ENCODE peak calls at places on chromosome 11, in five cellular contexts. H is mesenchymal stem cell, A is lower lobe of right lung, D is IMR-90, M is SJSA1. Z is an unnamed sample.

GRCh38 chr11:9653871-9654270 is 10.0 kb upstream of the SWAP70 start:
- DNase-seq in H (no peak), A (no peak), D (no peak), M (no peak), Z (no peak)

GRCh38 chr11:111512296-111513239 is at the start of gene BTG4:
- DNase-seq in H (peak; percentile 51), A (peak; percentile 45), D (no peak), M (no peak), Z (peak; percentile 46)

GRCh38 chr11:58788355-58789023 is 56.0 kb downstream of the GLYATL2 start:
- DNase-seq in H (peak; percentile 47), A (no peak), D (peak; percentile 61), M (no peak), Z (peak; percentile 55)

GRCh38 chr11:133118563-133119303 is 413.6 kb downstream of the OPCML start:
- DNase-seq in H (no peak), A (no peak), D (no peak), M (no peak), Z (no peak)

GRCh38 chr11:6418199-6418957 is 516 bp downstream of the APBB1 start:
- DNase-seq in H (no peak), A (no peak), D (no peak), M (no peak), Z (no peak)

GRCh38 chr11:125393331-125393730 is 102.7 kb downstream of the FEZ1 start:
- DNase-seq in H (no peak), A (no peak), D (no peak), M (no peak), Z (no peak)

GRCh38 chr11:116472661-116473060 is 300.1 kb downstream of the BUD13 start:
- DNase-seq in H (no peak), A (no peak), D (no peak), M (no peak), Z (no peak)

GRCh38 chr11:5891216-5891800 is 1.7 kb upstream of the OR52E5 start:
- DNase-seq in H (peak; percentile 9), A (no peak), D (peak; percentile 6), M (no peak), Z (peak; percentile 23)

GRCh38 chr11:372809-373715 is 3.8 kb downstream of the B4GALNT4 start:
- DNase-seq in H (no peak), A (no peak), D (no peak), M (no peak), Z (no peak)

GRCh38 chr11:7154881-7155344 is 66.1 kb downstream of the RBMXL2 start:
- DNase-seq in H (peak; percentile 32), A (no peak), D (no peak), M (no peak), Z (no peak)

GRCh38 chr11:95283146-95283545 is 52.1 kb upstream of the SESN3 start:
- DNase-seq in H (no peak), A (no peak), D (no peak), M (no peak), Z (no peak)

GRCh38 chr11:126466288-126467045 is 111.0 kb downstream of the ST3GAL4 start:
- DNase-seq in H (no peak), A (no peak), D (no peak), M (no peak), Z (no peak)

GRCh38 chr11:14644396-14645246 is 1.0 kb downstream of the PDE3B start:
- DNase-seq in H (peak; percentile 43), A (peak; percentile 61), D (no peak), M (peak; percentile 45), Z (peak; percentile 72)

GRCh38 chr11:84645988-84646689 is 981.0 kb downstream of the DLG2 start:
- DNase-seq in H (no peak), A (no peak), D (no peak), M (no peak), Z (no peak)

GRCh38 chr11:106765849-106766248 is 252.4 kb downstream of the GUCY1A2 start:
- DNase-seq in H (peak; percentile 22), A (no peak), D (no peak), M (no peak), Z (no peak)

DNA sequence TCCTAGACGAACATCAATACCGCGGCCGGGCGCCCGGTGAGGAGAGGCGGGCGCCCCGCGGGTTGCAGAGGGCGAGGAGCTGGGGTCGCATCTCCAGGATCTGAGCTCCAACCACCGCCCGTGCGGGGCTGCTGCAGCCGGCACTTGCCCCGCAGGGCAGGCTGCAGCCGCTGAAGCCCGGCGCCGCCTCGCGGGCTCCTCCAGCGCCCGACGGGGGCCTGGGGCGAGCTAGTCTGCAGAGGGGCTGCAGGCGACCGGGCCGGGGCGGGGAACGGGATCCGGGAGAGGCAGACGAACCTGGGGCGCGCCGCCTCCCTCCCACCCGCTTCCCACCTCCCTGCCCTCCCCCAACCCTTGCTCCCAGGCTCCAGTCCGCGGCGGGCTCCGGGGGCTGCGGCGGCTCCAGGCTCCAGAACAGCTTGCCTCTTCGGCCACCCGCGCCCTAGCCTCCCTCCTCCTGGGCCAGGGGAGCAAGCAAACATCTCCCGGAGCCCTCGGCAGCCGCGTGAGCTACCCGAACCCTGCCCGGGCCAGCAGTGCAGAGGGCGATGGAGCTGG is 858 bp downstream of the TENM4 start:
- DNase-seq in H (no peak), A (peak; percentile 44), D (no peak), M (no peak), Z (no peak)
- H3K27ac ChIP-seq in H (no peak overlapping the region), A (no peak overlapping the region), D (peak overlapping the region; percentile 53), M (no peak overlapping the region), Z (no peak overlapping the region)

DNA sequence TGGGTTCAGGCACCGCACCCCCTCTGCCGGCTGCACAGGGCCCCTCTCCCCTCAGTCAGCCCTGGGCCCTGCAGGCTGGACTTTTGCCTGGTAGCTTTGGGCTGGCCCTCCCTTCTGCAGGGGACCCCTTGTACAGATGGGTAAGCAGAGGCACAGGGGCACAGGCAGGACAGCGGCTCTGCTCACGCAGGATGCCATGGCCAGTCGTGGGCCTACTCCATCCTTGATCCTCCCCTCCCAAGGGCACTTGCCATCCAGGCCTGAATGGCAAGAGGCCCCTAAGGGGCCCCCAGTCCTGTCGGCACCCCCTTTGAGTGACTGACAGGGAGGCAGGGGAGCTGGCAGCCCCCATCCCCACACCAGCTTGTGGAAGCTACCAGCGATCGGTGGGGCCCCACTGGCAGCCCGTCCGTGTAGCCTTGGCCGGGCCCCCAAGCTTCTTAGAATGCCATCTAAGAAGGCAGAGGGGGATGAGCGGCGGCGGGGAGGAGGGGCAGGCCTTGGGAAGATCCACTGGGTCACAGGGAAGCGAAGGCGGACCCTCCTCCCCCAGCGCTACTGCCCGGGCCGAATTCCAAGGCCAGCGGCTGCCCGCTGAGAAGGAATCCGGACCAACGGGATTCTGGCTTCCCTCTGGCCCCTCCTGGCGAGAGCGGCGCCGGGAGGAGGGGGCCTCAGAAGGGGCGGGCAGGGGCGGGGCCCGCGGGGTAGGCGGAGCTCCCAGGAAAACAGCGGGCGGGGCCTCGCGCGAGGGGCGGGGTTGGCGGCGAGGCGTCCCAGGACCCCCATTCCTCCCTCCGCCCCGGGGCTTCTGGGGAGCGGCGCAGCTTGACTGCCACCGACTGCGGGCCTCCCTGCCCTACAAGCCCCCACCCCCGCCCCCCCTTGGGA is 6.8 kb upstream of the CHKA start:
- DNase-seq in H (peak; percentile 83), A (peak; percentile 83), D (peak; percentile 40), M (no peak), Z (no peak)
- H3K4me3 ChIP-seq in H (peak overlapping the region; percentile 66), A (peak overlapping the region; percentile 55), D (peak overlapping the region; percentile 32), M (peak overlapping the region; percentile 10), Z (no peak overlapping the region)

GRCh38 chr11:66976925-66977324 is 1.8 kb downstream of the C11orf86 start:
- DNase-seq in H (no peak), A (no peak), D (no peak), M (no peak), Z (no peak)

GRCh38 chr11:66974724-66975402 is at the start of gene C11orf86:
- DNase-seq in H (no peak), A (no peak), D (no peak), M (no peak), Z (no peak)

GRCh38 chr11:66976048-66976467 is 954 bp downstream of the C11orf86 start:
- DNase-seq in H (no peak), A (no peak), D (no peak), M (no peak), Z (no peak)

GRCh38 chr11:66973956-66974585 is 1.0 kb upstream of the C11orf86 start:
- DNase-seq in H (peak; percentile 43), A (no peak), D (no peak), M (no peak), Z (no peak)

DNA sequence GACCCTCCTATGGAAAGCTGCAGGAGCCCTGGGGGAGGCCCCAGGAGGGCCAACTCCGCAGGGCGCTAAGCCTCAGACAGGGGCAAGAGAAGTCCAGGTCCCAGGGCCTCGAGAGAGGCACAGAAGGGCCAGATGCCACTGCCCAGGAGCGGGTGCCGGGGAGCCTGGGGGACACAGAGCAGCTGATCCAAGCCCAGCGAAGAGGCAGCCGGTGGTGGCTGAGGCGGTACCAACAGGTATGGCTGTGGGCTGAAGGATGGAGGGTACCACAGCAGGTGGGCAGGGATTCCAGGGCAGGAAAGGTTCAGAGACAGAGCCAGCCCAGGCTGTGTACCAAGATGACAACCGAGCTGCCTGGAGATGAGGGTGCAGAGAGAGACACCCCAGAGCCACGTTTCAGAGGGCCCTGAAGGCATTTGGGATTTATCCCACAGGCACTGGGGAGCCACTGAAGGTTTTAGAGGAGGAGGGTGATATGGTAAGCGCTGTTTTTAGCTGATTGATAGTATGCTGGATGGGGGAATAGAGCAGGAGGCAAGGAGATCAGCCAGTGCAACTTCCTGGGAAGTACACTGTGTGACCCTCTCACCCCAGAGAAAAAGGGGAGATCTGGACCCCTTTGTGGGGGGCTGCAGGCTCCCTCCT is 421 bp downstream of the C11orf86 start:
- DNase-seq in H (no peak), A (no peak), D (no peak), M (no peak), Z (no peak)
- H3K27ac ChIP-seq in H (no peak overlapping the region), A (no peak overlapping the region), D (no peak overlapping the region), M (no peak overlapping the region), Z (no peak overlapping the region)

GRCh38 chr11:47524200-47524874 is 28.6 kb downstream of the CELF1 start:
- DNase-seq in H (peak; percentile 54), A (no peak), D (no peak), M (no peak), Z (no peak)
- H3K4me3 ChIP-seq in H (peak overlapping the region; percentile 73), A (no peak overlapping the region), D (no peak overlapping the region), M (no peak overlapping the region), Z (peak overlapping the region; percentile 65)

GRCh38 chr11:108559904-108560303 is 33.7 kb downstream of the EXPH5 start:
- DNase-seq in H (peak; percentile 50), A (no peak), D (peak; percentile 76), M (no peak), Z (no peak)

GRCh38 chr11:108561535-108561991 is 32.0 kb downstream of the EXPH5 start:
- DNase-seq in H (peak; percentile 9), A (no peak), D (peak; percentile 31), M (no peak), Z (no peak)

GRCh38 chr11:108556019-108556418 is 37.5 kb downstream of the EXPH5 start:
- DNase-seq in H (no peak), A (no peak), D (no peak), M (no peak), Z (no peak)

GRCh38 chr11:108558222-108558621 is 35.3 kb downstream of the EXPH5 start:
- DNase-seq in H (no peak), A (no peak), D (no peak), M (no peak), Z (no peak)

DNA sequence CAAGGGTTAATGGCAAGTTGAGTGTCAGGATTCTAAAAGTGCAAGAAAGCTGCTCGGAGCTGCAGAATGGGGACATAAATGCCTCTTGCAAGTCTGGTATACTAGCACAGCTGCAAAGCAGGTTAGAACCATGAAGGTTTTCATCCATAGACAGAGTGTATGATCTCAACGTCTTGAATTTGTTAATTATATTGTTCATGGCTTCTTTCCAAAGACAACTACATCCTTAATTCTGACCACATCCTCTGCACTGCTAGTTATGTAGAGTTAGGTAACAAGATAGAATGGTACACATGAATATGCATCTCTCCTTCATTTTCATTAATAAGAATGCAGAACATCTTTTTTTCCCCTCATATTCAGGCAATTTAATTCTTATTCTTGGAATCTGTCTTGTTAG is 34.2 kb downstream of the EXPH5 start:
- DNase-seq in H (peak; percentile 16), A (no peak), D (peak; percentile 76), M (no peak), Z (no peak)
- H3K27ac ChIP-seq in H (peak overlapping the region; percentile 58), A (no peak overlapping the region), D (peak overlapping the region; percentile 27), M (no peak overlapping the region), Z (no peak overlapping the region)

Z was measured in CD4-positive, CD25-positive, alpha-beta regulatory T cell.